ENCODE peak calls at places on chromosomes 4 and X, in six cellular contexts. C is suprapubic skin, F is fibroblast of villous mesenchyme, D is mesothelial cell of epicardium, X is BJ, E is nephron progenitor cell. Y is an unnamed sample.

GRCh38 chr4:16626945-16627344 is 271.5 kb downstream of the LDB2 start:
- DNase-seq in C (peak; percentile 81), F (peak; percentile 91), E (no peak), D (no peak), X (peak; percentile 80), Y (no peak)

GRCh38 chr4:182429896-182430295 is 186.7 kb downstream of the TENM3 start:
- DNase-seq in F (no peak), D (no peak), X (no peak), C (no peak), E (no peak), Y (no peak)

GRCh38 chr4:92953462-92953861 is 649.7 kb downstream of the GRID2 start:
- DNase-seq in E (no peak), C (no peak), F (no peak), D (no peak), X (no peak), Y (no peak)

GRCh38 chr4:8038083-8038482 is 98.4 kb upstream of the AFAP1 start:
- DNase-seq in F (no peak), X (no peak), E (no peak), D (no peak), C (no peak), Y (no peak)

GRCh38 chr4:121217385-121217784 is 53.3 kb upstream of the TNIP3 start:
- DNase-seq in D (no peak), X (peak; percentile 70), C (no peak), E (no peak), F (peak; percentile 82), Y (no peak)

GRCh38 chr4:145821771-145822170 is 116.9 kb downstream of the ZNF827 start:
- DNase-seq in F (no peak), D (no peak), E (no peak), C (no peak), X (no peak), Y (no peak)

GRCh38 chrX:129823523-129823922 is 20.2 kb downstream of the ZDHHC9 start:
- DNase-seq in D (no peak), F (peak; percentile 12), E (no peak), X (no peak), C (no peak), Y (no peak)

GRCh38 chr4:145619639-145619996 is 433 bp downstream of the MMAA start:
- DNase-seq in X (no peak), E (no peak), C (no peak), F (peak; percentile 63), D (no peak), Y (peak; percentile 16)

GRCh38 chr4:42906906-42907774 is 14.6 kb downstream of the GRXCR1 start:
- DNase-seq in F (no peak), E (no peak), D (no peak), C (no peak), X (no peak), Y (no peak)

GRCh38 chr4:76562851-76563803 is 128.1 kb downstream of the SHROOM3 start:
- DNase-seq in D (no peak), F (peak; percentile 91), E (no peak), X (no peak), C (no peak), Y (no peak)

GRCh38 chrX:125651426-125651825 is 331.8 kb downstream of the TEX13C start:
- DNase-seq in E (no peak), C (no peak), D (no peak), F (no peak), X (no peak), Y (no peak)

GRCh38 chrX:72268601-72269365 is 8.3 kb downstream of the RPS4X start:
- DNase-seq in X (no peak), D (no peak), F (peak; percentile 76), E (no peak), C (no peak), Y (no peak)

GRCh38 chr4:23877758-23878229 is 12.1 kb downstream of the PPARGC1A start:
- DNase-seq in F (peak; percentile 42), E (no peak), D (no peak), X (no peak), C (no peak), Y (no peak)

GRCh38 chr4:160319868-160320260 is 1217.0 kb downstream of the RAPGEF2 start:
- DNase-seq in C (no peak), F (no peak), E (no peak), D (no peak), X (no peak), Y (no peak)

GRCh38 chr4:30821275-30821674 is 101.1 kb downstream of the PCDH7 start:
- DNase-seq in X (no peak), F (no peak), D (no peak), E (no peak), C (no peak), Y (no peak)

GRCh38 chr4:80029364-80029763 is 43.7 kb downstream of the ANTXR2 start:
- DNase-seq in D (no peak), E (no peak), C (no peak), F (no peak), X (no peak), Y (no peak)

GRCh38 chr4:128519163-128519810 is 231.7 kb upstream of the PGRMC2 start:
- DNase-seq in X (no peak), D (no peak), F (no peak), E (no peak), C (no peak), Y (no peak)

GRCh38 chr4:84547211-84547610 is 35.7 kb upstream of the CDS1 start:
- DNase-seq in E (no peak), F (peak; percentile 32), X (no peak), C (no peak), D (no peak), Y (no peak)

GRCh38 chr4:8547108-8547911 is 32.9 kb upstream of the GPR78 start:
- DNase-seq in X (no peak), F (peak; percentile 68), C (no peak), D (no peak), E (no peak), Y (no peak)

GRCh38 chr4:4869731-4870483 is 10.4 kb downstream of the MSX1 start:
- DNase-seq in C (no peak), X (no peak), F (no peak), E (peak; percentile 61), D (no peak), Y (no peak)

GRCh38 chrX:135697614-135698013 is 15.8 kb upstream of the CT45A1 start:
- DNase-seq in X (no peak), E (no peak), C (no peak), F (no peak), D (no peak), Y (no peak)

GRCh38 chr4:109576462-109576861 is 16.4 kb downstream of the MCUB start:
- DNase-seq in F (peak; percentile 57), D (no peak), E (no peak), C (no peak), X (no peak), Y (no peak)

GRCh38 chrX:49102221-49102620 is 21.3 kb downstream of the GPKOW start:
- DNase-seq in F (no peak), X (no peak), D (no peak), C (no peak), E (no peak), Y (no peak)

GRCh38 chr4:106868381-106869035 is 167.6 kb downstream of the DKK2 start:
- DNase-seq in C (no peak), X (no peak), E (no peak), F (peak; percentile 10), D (no peak), Y (no peak)

GRCh38 chr4:74111990-74112389 is 13.0 kb upstream of the CXCL2 start:
- DNase-seq in E (no peak), C (no peak), F (no peak), X (no peak), D (no peak), Y (peak; percentile 50)

GRCh38 chr4:164542431-164542830 is 211.5 kb upstream of the SMIM31 start:
- DNase-seq in C (no peak), D (no peak), F (no peak), E (no peak), X (no peak), Y (no peak)

GRCh38 chr4:164536829-164537228 is 217.1 kb upstream of the SMIM31 start:
- DNase-seq in D (no peak), F (peak; percentile 19), E (no peak), C (no peak), X (peak; percentile 4), Y (no peak)

GRCh38 chr4:164540987-164541386 is 212.9 kb upstream of the SMIM31 start:
- DNase-seq in F (no peak), E (no peak), X (no peak), C (no peak), D (no peak), Y (no peak)

DNA sequence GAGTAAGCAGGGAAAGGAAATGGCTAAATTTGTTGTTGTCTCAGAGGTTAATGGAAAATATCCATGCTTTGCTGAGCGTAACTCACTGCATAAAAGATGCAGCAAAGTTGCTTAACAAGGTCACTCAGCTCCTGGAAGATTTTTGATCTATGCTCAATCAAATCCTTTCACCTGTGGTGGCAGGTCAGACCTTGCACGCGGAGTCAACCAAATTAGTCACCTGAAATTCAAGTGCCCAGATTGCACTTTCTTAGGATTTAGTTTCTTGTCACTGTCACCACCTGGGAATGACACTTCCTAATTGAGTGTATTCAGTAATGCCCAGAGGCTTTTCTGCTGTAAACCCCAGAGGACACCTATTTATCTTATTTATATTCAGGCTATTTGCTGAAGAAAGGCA is 215.9 kb upstream of the SMIM31 start:
- DNase-seq in X (no peak), F (no peak), D (no peak), E (no peak), C (no peak), Y (no peak)
- TF ChIP-seq CTCF in X (no peak), F (no peak), D (no peak), E (no peak), C (no peak), Y (no peak)

GRCh38 chr4:3434891-3435683 is 6.7 kb upstream of the HGFAC start:
- DNase-seq in D (no peak), C (no peak), F (no peak), X (no peak), E (no peak), Y (no peak)
- TF ChIP-seq CTCF in D (no peak), C (no peak), F (no peak), X (no peak), E (peak; percentile 16), Y (no peak)

DNA sequence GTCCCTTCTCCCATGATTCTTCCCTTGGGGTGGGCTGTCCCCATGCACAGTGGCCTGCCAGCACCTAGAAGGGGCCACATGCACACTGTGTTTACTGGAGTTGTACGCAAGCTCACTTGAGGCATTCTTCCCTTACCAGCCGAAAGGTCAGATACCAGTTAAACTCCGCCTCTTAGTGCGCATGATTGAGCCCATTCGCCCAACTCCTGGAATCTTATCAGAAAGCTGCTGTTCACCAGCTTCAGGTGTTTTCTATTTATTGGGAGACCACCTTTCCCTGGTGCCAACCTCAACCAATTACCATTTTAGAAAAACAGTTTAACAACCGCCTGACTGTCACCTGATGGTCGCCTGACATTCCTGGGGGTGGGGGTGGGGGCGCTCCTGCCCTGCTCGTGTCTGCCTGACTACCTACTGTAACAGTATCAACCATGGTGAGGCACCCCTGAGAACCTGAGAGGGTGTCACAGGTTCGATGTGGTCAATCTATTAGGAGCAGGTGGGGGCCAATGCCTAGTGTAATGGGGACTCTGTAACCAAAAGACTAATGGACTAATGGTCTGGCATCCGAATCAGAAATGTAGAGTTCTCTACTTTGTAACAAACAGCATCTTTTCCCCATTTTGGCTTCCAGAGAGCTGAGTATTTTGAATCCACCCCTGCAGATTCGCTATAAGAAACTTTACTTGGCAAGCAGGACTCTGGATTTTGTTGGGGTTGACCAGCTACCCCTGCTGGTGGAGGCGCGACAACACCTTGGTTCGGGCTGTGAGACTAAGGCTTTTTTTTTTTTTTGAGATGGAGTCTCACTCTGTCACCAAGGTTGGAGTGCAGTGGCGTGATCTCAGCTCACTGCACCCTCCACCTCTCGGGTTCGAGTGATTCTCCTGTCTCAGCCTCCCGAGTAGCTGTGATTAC is 58.3 kb upstream of the ZNF157 start:
- DNase-seq in C (no peak), F (peak; percentile 66), D (no peak), X (peak; percentile 14), E (peak; percentile 22), Y (no peak)
- TF ChIP-seq CTCF in C (no peak), F (peak; percentile 66), D (peak; percentile 45), X (peak; percentile 67), E (peak; percentile 36), Y (peak; percentile 19)

GRCh38 chr4:54064317-54065275 is at the start of gene CHIC2:
- DNase-seq in X (no peak), F (peak; percentile 96), E (peak; percentile 96), C (peak; percentile 96), D (peak; percentile 90), Y (peak; percentile 76)
- TF ChIP-seq CTCF in X (no peak), F (no peak), E (no peak), C (no peak), D (no peak), Y (no peak)